ENCODE peak calls at places on chromosome 7, in six cellular contexts. T, D, V, M, X and O are unnamed samples.

GRCh38 chr7:124191713-124192112 is 158.8 kb upstream of the TMEM229A start:
- DNase-seq in T (no peak), D (no peak), X (no peak), V (no peak), M (no peak), O (no peak)

GRCh38 chr7:146961617-146962016 is 845.0 kb downstream of the CNTNAP2 start:
- DNase-seq in D (no peak), X (no peak), V (no peak), T (peak; percentile 40), M (peak; percentile 90), O (no peak)

GRCh38 chr7:6271091-6271658 is 1.2 kb downstream of the CYTH3 start:
- DNase-seq in T (no peak), M (no peak), D (peak; percentile 6), V (peak; percentile 53), X (no peak), O (peak; percentile 40)

GRCh38 chr7:77289387-77289786 is 89.8 kb upstream of the FGL2 start:
- DNase-seq in D (no peak), V (no peak), X (no peak), T (no peak), M (no peak), O (no peak)

GRCh38 chr7:151376218-151376902 is 33.5 kb downstream of the WDR86 start:
- DNase-seq in D (no peak), T (no peak), M (no peak), V (no peak), X (peak; percentile 88), O (peak; percentile 17)

GRCh38 chr7:8443871-8444756 is 10.7 kb downstream of the NXPH1 start:
- DNase-seq in D (no peak), T (no peak), V (no peak), M (no peak), X (no peak), O (no peak)

GRCh38 chr7:73343671-73344380 is 15.9 kb downstream of the FKBP6 start:
- DNase-seq in M (no peak), V (no peak), T (no peak), X (no peak), D (no peak), O (no peak)

GRCh38 chr7:51318001-51318400 is 1.4 kb upstream of the COBL start:
- DNase-seq in V (no peak), D (no peak), M (no peak), T (no peak), X (no peak), O (no peak)

GRCh38 chr7:117338020-117338419 is 15.2 kb upstream of the WNT2 start:
- DNase-seq in T (no peak), D (no peak), M (no peak), V (no peak), X (no peak), O (no peak)

GRCh38 chr7:27179030-27179429 is 4.9 kb upstream of the HOXA10 start:
- DNase-seq in T (no peak), M (no peak), V (peak; percentile 3), D (no peak), X (no peak), O (no peak)

GRCh38 chr7:63045575-63045974 is 953.1 kb upstream of the ZNF722 start:
- DNase-seq in D (no peak), M (no peak), T (no peak), V (no peak), X (no peak), O (no peak)

GRCh38 chr7:88759216-88759955 is at the start of gene ZNF804B:
- DNase-seq in X (peak; percentile 91), T (no peak), V (peak; percentile 15), M (no peak), D (no peak), O (peak; percentile 19)

GRCh38 chr7:74199551-74200355 is 10.1 kb upstream of the LAT2 start:
- DNase-seq in X (no peak), T (peak; percentile 61), V (no peak), M (peak; percentile 60), D (no peak), O (no peak)

GRCh38 chr7:33677556-33677955 is 227.8 kb upstream of the BMPER start:
- DNase-seq in M (no peak), V (no peak), D (no peak), X (no peak), T (no peak), O (no peak)

DNA sequence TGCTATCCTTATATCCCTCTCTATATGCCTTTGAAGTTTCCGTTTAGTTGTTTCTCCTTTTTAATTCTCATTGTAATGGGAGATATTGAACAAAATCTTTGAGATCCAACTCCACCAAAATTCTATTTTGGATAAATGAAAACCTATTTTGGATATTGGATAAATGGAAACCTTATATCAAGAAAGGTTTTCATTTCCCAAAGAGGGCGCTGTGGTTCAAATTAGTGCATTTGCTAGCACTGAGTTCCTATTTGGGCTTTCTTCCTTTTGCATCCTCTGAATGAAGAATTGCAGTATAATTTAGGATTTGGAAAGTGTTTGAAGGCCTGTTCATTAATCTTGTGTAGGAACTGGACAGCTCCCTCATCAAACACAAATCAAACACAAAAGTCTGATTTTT is 80.7 kb upstream of the KLF14 start:
- DNase-seq in D (no peak), V (no peak), T (no peak), M (peak; percentile 16), X (no peak), O (no peak)
- TF ChIP-seq CTCF in D (peak; percentile 20), V (peak; percentile 36), T (peak; percentile 75), M (peak; percentile 61), X (peak; percentile 75), O (peak; percentile 37)

DNA sequence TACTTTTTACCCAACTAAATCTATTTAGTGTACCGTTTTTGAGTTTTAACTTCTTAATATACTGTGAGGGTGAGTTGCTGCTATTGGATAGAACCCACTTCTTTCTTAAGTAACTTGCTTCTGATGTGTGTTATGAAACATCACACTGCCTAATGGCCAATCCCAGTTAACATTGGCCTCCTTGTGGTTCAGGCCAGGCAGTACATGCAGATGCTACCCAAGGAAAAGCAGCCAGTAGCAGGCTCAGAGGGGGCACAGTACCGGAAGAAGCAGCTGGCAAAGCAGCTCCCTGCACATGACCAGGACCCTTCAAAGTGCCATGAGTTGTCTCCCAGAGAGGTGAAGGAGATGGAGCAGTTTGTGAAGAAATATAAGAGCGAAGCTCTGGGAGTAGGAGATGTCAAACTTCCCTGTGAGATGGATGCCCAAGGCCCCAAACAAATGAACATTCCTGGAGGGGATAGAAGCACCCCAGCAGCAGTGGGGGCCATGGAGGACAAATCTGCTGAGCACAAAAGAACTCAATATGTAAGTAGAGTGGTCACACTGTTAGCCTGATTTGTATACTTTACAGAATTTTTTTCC is 39.7 kb downstream of the TES start:
- DNase-seq in D (no peak), M (peak; percentile 42), X (no peak), V (no peak), T (peak; percentile 36), O (no peak)
- TF ChIP-seq CTCF in D (no peak), M (peak; percentile 54), X (peak; percentile 76), V (peak; percentile 56), T (peak; percentile 50), O (no peak)

DNA sequence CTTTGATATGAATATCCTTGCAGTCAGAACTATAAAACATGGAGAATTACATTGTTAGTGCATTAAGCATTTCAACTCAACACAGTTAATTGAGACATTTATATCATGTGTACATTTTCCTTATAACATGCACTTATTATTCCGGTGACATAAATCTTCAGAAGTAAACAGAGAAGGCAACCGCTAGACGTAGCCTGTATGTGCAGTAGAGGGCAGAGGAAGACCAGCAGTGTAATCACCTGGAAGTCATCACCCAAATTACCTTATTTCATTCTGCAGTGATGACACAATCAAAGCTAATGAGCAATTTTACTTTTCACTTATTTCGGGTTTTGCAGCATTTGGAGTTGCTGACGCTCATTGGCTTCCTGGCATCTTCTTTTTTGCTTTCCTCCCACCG is 394.6 kb downstream of the SDK1 start:
- DNase-seq in X (no peak), T (no peak), M (no peak), D (no peak), V (no peak), O (no peak)
- TF ChIP-seq CTCF in X (no peak), T (no peak), M (no peak), D (no peak), V (peak; percentile 34), O (no peak)

GRCh38 chr7:1912472-1913289 is 242.6 kb downstream of the ELFN1 start:
- DNase-seq in T (no peak), V (peak; percentile 56), M (peak; percentile 91), X (no peak), D (no peak), O (no peak)
- TF ChIP-seq CTCF in T (no peak), V (peak; percentile 24), M (peak; percentile 35), X (no peak), D (no peak), O (no peak)